ENCODE peak calls at places on chromosome 12, in six cellular contexts. One of them, this sample, is unnamed.

GRCh38 chr12:54306925-54307731 is 6.3 kb upstream of the NFE2 start:
- DNase-seq in amygdala: no peak
- DNase-seq in esophagus squamous epithelium: peak
- DNase-seq in activated CD4-positive, alpha-beta T cell treated with anti-CD3 and anti-CD28 coated beads, Interleukin-2, amount 50 U/mL, for 1 hour: no peak
- DNase-seq in HFFc6: no peak
- DNase-seq in Peyer's patch: peak
- DNase-seq in this sample: peak

GRCh38 chr12:25472453-25472852 is 80.6 kb downstream of the LMNTD1 start:
- DNase-seq in amygdala: no peak
- DNase-seq in HFFc6: no peak
- DNase-seq in Peyer's patch: no peak
- DNase-seq in activated CD4-positive, alpha-beta T cell treated with anti-CD3 and anti-CD28 coated beads, Interleukin-2, amount 50 U/mL, for 1 hour: no peak
- DNase-seq in esophagus squamous epithelium: no peak
- DNase-seq in this sample: no peak

GRCh38 chr12:104372048-104372720 is 68.6 kb downstream of the EID3 start:
- DNase-seq in esophagus squamous epithelium: no peak
- DNase-seq in HFFc6: no peak
- DNase-seq in Peyer's patch: no peak
- DNase-seq in amygdala: no peak
- DNase-seq in activated CD4-positive, alpha-beta T cell treated with anti-CD3 and anti-CD28 coated beads, Interleukin-2, amount 50 U/mL, for 1 hour: peak
- DNase-seq in this sample: no peak

GRCh38 chr12:53659011-53659551 is 16.8 kb downstream of the ATP5MC2 start:
- DNase-seq in amygdala: peak
- DNase-seq in activated CD4-positive, alpha-beta T cell treated with anti-CD3 and anti-CD28 coated beads, Interleukin-2, amount 50 U/mL, for 1 hour: no peak
- DNase-seq in esophagus squamous epithelium: no peak
- DNase-seq in HFFc6: no peak
- DNase-seq in Peyer's patch: no peak
- DNase-seq in this sample: peak

GRCh38 chr12:104339663-104340062 is 36.1 kb downstream of the EID3 start:
- DNase-seq in HFFc6: no peak
- DNase-seq in esophagus squamous epithelium: no peak
- DNase-seq in amygdala: no peak
- DNase-seq in activated CD4-positive, alpha-beta T cell treated with anti-CD3 and anti-CD28 coated beads, Interleukin-2, amount 50 U/mL, for 1 hour: no peak
- DNase-seq in Peyer's patch: no peak
- DNase-seq in this sample: no peak

GRCh38 chr12:113418213-113418879 is 3.8 kb upstream of the SDSL start:
- DNase-seq in amygdala: no peak
- DNase-seq in HFFc6: no peak
- DNase-seq in esophagus squamous epithelium: no peak
- DNase-seq in Peyer's patch: no peak
- DNase-seq in activated CD4-positive, alpha-beta T cell treated with anti-CD3 and anti-CD28 coated beads, Interleukin-2, amount 50 U/mL, for 1 hour: no peak
- DNase-seq in this sample: no peak

GRCh38 chr12:15756822-15757221 is 32.4 kb downstream of the EPS8 start:
- DNase-seq in activated CD4-positive, alpha-beta T cell treated with anti-CD3 and anti-CD28 coated beads, Interleukin-2, amount 50 U/mL, for 1 hour: no peak
- DNase-seq in Peyer's patch: no peak
- DNase-seq in esophagus squamous epithelium: no peak
- DNase-seq in amygdala: no peak
- DNase-seq in HFFc6: peak
- DNase-seq in this sample: no peak

GRCh38 chr12:52254965-52255751 is 19.3 kb upstream of the KRT86 start:
- DNase-seq in HFFc6: no peak
- DNase-seq in esophagus squamous epithelium: no peak
- DNase-seq in amygdala: no peak
- DNase-seq in activated CD4-positive, alpha-beta T cell treated with anti-CD3 and anti-CD28 coated beads, Interleukin-2, amount 50 U/mL, for 1 hour: no peak
- DNase-seq in Peyer's patch: no peak
- DNase-seq in this sample: no peak

GRCh38 chr12:16347391-16348298 is at the start of gene MGST1:
- DNase-seq in esophagus squamous epithelium: no peak
- DNase-seq in Peyer's patch: peak
- DNase-seq in amygdala: no peak
- DNase-seq in HFFc6: peak
- DNase-seq in activated CD4-positive, alpha-beta T cell treated with anti-CD3 and anti-CD28 coated beads, Interleukin-2, amount 50 U/mL, for 1 hour: no peak
- DNase-seq in this sample: peak

GRCh38 chr12:81450920-81451739 is 308.0 kb downstream of the PPFIA2 start:
- DNase-seq in esophagus squamous epithelium: no peak
- DNase-seq in amygdala: no peak
- DNase-seq in HFFc6: peak
- DNase-seq in activated CD4-positive, alpha-beta T cell treated with anti-CD3 and anti-CD28 coated beads, Interleukin-2, amount 50 U/mL, for 1 hour: no peak
- DNase-seq in Peyer's patch: no peak
- DNase-seq in this sample: no peak